ENCODE peak calls at places on chromosome 5, in ten cellular contexts. One of them, this sample, is unnamed.

GRCh38 chr5:34043099-34043876 is at the start of gene C1QTNF3:
- DNase-seq in psoas muscle: no peak
- DNase-seq in fibroblast of lung: peak; percentile 43
- DNase-seq in CD8-positive, alpha-beta T cell: no peak
- DNase-seq in cardiac muscle cell: peak; percentile 8
- DNase-seq in spleen: no peak
- DNase-seq in ovary: peak; percentile 21
- DNase-seq in brain microvascular endothelial cell: no peak
- DNase-seq in uterus: peak; percentile 68
- DNase-seq in CD8-positive, alpha-beta memory T cell: no peak
- DNase-seq in this sample: no peak

GRCh38 chr5:143638654-143639053 is 173.3 kb upstream of the HMHB1 start:
- DNase-seq in psoas muscle: no peak
- DNase-seq in fibroblast of lung: no peak
- DNase-seq in CD8-positive, alpha-beta T cell: no peak
- DNase-seq in cardiac muscle cell: no peak
- DNase-seq in spleen: no peak
- DNase-seq in ovary: no peak
- DNase-seq in brain microvascular endothelial cell: no peak
- DNase-seq in uterus: no peak
- DNase-seq in CD8-positive, alpha-beta memory T cell: no peak
- DNase-seq in this sample: no peak

GRCh38 chr5:116137544-116138378 is 52.9 kb downstream of the COMMD10 start:
- DNase-seq in psoas muscle: no peak
- DNase-seq in fibroblast of lung: peak; percentile 80
- DNase-seq in CD8-positive, alpha-beta T cell: no peak
- DNase-seq in cardiac muscle cell: peak; percentile 74
- DNase-seq in spleen: no peak
- DNase-seq in ovary: no peak
- DNase-seq in brain microvascular endothelial cell: peak; percentile 35
- DNase-seq in uterus: no peak
- DNase-seq in CD8-positive, alpha-beta memory T cell: no peak
- DNase-seq in this sample: no peak

GRCh38 chr5:159412284-159413046 is 82.2 kb upstream of the IL12B start:
- DNase-seq in psoas muscle: no peak
- DNase-seq in fibroblast of lung: no peak
- DNase-seq in CD8-positive, alpha-beta T cell: peak; percentile 50
- DNase-seq in cardiac muscle cell: peak; percentile 32
- DNase-seq in spleen: peak; percentile 78
- DNase-seq in ovary: peak; percentile 15
- DNase-seq in brain microvascular endothelial cell: no peak
- DNase-seq in uterus: no peak
- DNase-seq in CD8-positive, alpha-beta memory T cell: peak; percentile 44
- DNase-seq in this sample: no peak

GRCh38 chr5:81787843-81788242 is 36.9 kb upstream of the SSBP2 start:
- DNase-seq in psoas muscle: no peak
- DNase-seq in fibroblast of lung: peak; percentile 95
- DNase-seq in CD8-positive, alpha-beta T cell: no peak
- DNase-seq in cardiac muscle cell: peak; percentile 91
- DNase-seq in spleen: no peak
- DNase-seq in ovary: peak; percentile 85
- DNase-seq in brain microvascular endothelial cell: peak; percentile 55
- DNase-seq in uterus: peak; percentile 91
- DNase-seq in CD8-positive, alpha-beta memory T cell: no peak
- DNase-seq in this sample: peak; percentile 68

GRCh38 chr5:40687316-40687715 is 7.6 kb downstream of the PTGER4 start:
- DNase-seq in psoas muscle: no peak
- DNase-seq in fibroblast of lung: peak; percentile 24
- DNase-seq in CD8-positive, alpha-beta T cell: no peak
- DNase-seq in cardiac muscle cell: no peak
- DNase-seq in spleen: no peak
- DNase-seq in ovary: no peak
- DNase-seq in brain microvascular endothelial cell: no peak
- DNase-seq in uterus: no peak
- DNase-seq in CD8-positive, alpha-beta memory T cell: no peak
- DNase-seq in this sample: no peak

GRCh38 chr5:103336967-103337366 is 78.4 kb downstream of the MACIR start:
- DNase-seq in psoas muscle: no peak
- DNase-seq in fibroblast of lung: no peak
- DNase-seq in CD8-positive, alpha-beta T cell: no peak
- DNase-seq in cardiac muscle cell: no peak
- DNase-seq in spleen: no peak
- DNase-seq in ovary: no peak
- DNase-seq in brain microvascular endothelial cell: no peak
- DNase-seq in uterus: no peak
- DNase-seq in CD8-positive, alpha-beta memory T cell: no peak
- DNase-seq in this sample: no peak

GRCh38 chr5:57456531-57457135 is 26.0 kb downstream of the ACTBL2 start:
- DNase-seq in psoas muscle: no peak
- DNase-seq in fibroblast of lung: no peak
- DNase-seq in CD8-positive, alpha-beta T cell: no peak
- DNase-seq in cardiac muscle cell: no peak
- DNase-seq in spleen: no peak
- DNase-seq in ovary: no peak
- DNase-seq in brain microvascular endothelial cell: no peak
- DNase-seq in uterus: no peak
- DNase-seq in CD8-positive, alpha-beta memory T cell: no peak
- DNase-seq in this sample: no peak

GRCh38 chr5:113281194-113281593 is 153.6 kb downstream of the TSSK1B start:
- DNase-seq in psoas muscle: no peak
- DNase-seq in fibroblast of lung: no peak
- DNase-seq in CD8-positive, alpha-beta T cell: no peak
- DNase-seq in cardiac muscle cell: no peak
- DNase-seq in spleen: no peak
- DNase-seq in ovary: no peak
- DNase-seq in brain microvascular endothelial cell: peak; percentile 66
- DNase-seq in uterus: no peak
- DNase-seq in CD8-positive, alpha-beta memory T cell: no peak
- DNase-seq in this sample: no peak

GRCh38 chr5:77957-78804 is 13.8 kb upstream of the PLEKHG4B start:
- DNase-seq in psoas muscle: no peak
- DNase-seq in fibroblast of lung: peak; percentile 20
- DNase-seq in CD8-positive, alpha-beta T cell: no peak
- DNase-seq in cardiac muscle cell: peak; percentile 20
- DNase-seq in spleen: peak; percentile 67
- DNase-seq in ovary: no peak
- DNase-seq in brain microvascular endothelial cell: peak; percentile 75
- DNase-seq in uterus: no peak
- DNase-seq in CD8-positive, alpha-beta memory T cell: no peak
- DNase-seq in this sample: no peak

GRCh38 chr5:91591076-91591475 is 208.0 kb upstream of the ARRDC3 start:
- DNase-seq in psoas muscle: no peak
- DNase-seq in fibroblast of lung: no peak
- DNase-seq in CD8-positive, alpha-beta T cell: no peak
- DNase-seq in cardiac muscle cell: no peak
- DNase-seq in spleen: no peak
- DNase-seq in ovary: no peak
- DNase-seq in brain microvascular endothelial cell: no peak
- DNase-seq in uterus: no peak
- DNase-seq in CD8-positive, alpha-beta memory T cell: no peak
- DNase-seq in this sample: no peak

GRCh38 chr5:40717281-40717680 is 37.6 kb downstream of the PTGER4 start:
- DNase-seq in psoas muscle: no peak
- DNase-seq in fibroblast of lung: peak; percentile 78
- DNase-seq in CD8-positive, alpha-beta T cell: no peak
- DNase-seq in cardiac muscle cell: peak; percentile 66
- DNase-seq in spleen: no peak
- DNase-seq in ovary: no peak
- DNase-seq in brain microvascular endothelial cell: no peak
- DNase-seq in uterus: no peak
- DNase-seq in CD8-positive, alpha-beta memory T cell: no peak
- DNase-seq in this sample: no peak

GRCh38 chr5:99614888-99615287 is 686.1 kb upstream of the CHD1 start:
- DNase-seq in psoas muscle: no peak
- DNase-seq in fibroblast of lung: no peak
- DNase-seq in CD8-positive, alpha-beta T cell: no peak
- DNase-seq in cardiac muscle cell: no peak
- DNase-seq in spleen: no peak
- DNase-seq in ovary: no peak
- DNase-seq in brain microvascular endothelial cell: no peak
- DNase-seq in uterus: no peak
- DNase-seq in CD8-positive, alpha-beta memory T cell: no peak
- DNase-seq in this sample: no peak

GRCh38 chr5:1188464-1188863 is 12.9 kb upstream of the SLC6A19 start:
- DNase-seq in psoas muscle: peak; percentile 23
- DNase-seq in fibroblast of lung: no peak
- DNase-seq in CD8-positive, alpha-beta T cell: no peak
- DNase-seq in cardiac muscle cell: no peak
- DNase-seq in spleen: no peak
- DNase-seq in ovary: no peak
- DNase-seq in brain microvascular endothelial cell: no peak
- DNase-seq in uterus: no peak
- DNase-seq in CD8-positive, alpha-beta memory T cell: no peak
- DNase-seq in this sample: no peak

GRCh38 chr5:129724647-129725046 is 23.2 kb upstream of the MINAR2 start:
- DNase-seq in psoas muscle: no peak
- DNase-seq in fibroblast of lung: no peak
- DNase-seq in CD8-positive, alpha-beta T cell: no peak
- DNase-seq in cardiac muscle cell: no peak
- DNase-seq in spleen: no peak
- DNase-seq in ovary: no peak
- DNase-seq in brain microvascular endothelial cell: no peak
- DNase-seq in uterus: no peak
- DNase-seq in CD8-positive, alpha-beta memory T cell: no peak
- DNase-seq in this sample: no peak

GRCh38 chr5:150082889-150083288 is 3.5 kb downstream of the CSF1R start:
- DNase-seq in psoas muscle: no peak
- DNase-seq in fibroblast of lung: no peak
- DNase-seq in CD8-positive, alpha-beta T cell: no peak
- DNase-seq in cardiac muscle cell: no peak
- DNase-seq in spleen: no peak
- DNase-seq in ovary: no peak
- DNase-seq in brain microvascular endothelial cell: no peak
- DNase-seq in uterus: peak; percentile 6
- DNase-seq in CD8-positive, alpha-beta memory T cell: no peak
- DNase-seq in this sample: peak; percentile 31

GRCh38 chr5:2910401-2911175 is 159.1 kb upstream of the IRX2 start:
- DNase-seq in psoas muscle: no peak
- DNase-seq in fibroblast of lung: no peak
- DNase-seq in CD8-positive, alpha-beta T cell: no peak
- DNase-seq in cardiac muscle cell: no peak
- DNase-seq in spleen: no peak
- DNase-seq in ovary: no peak
- DNase-seq in brain microvascular endothelial cell: no peak
- DNase-seq in uterus: no peak
- DNase-seq in CD8-positive, alpha-beta memory T cell: no peak
- DNase-seq in this sample: no peak

GRCh38 chr5:126365446-126366198 is 57.6 kb upstream of the GRAMD2B start:
- DNase-seq in psoas muscle: no peak
- DNase-seq in fibroblast of lung: peak; percentile 79
- DNase-seq in CD8-positive, alpha-beta T cell: no peak
- DNase-seq in cardiac muscle cell: peak; percentile 66
- DNase-seq in spleen: no peak
- DNase-seq in ovary: no peak
- DNase-seq in brain microvascular endothelial cell: no peak
- DNase-seq in uterus: no peak
- DNase-seq in CD8-positive, alpha-beta memory T cell: no peak
- DNase-seq in this sample: no peak
- H3K27ac ChIP-seq in psoas muscle: no peak overlapping the region
- H3K27ac ChIP-seq in fibroblast of lung: no peak overlapping the region
- H3K27ac ChIP-seq in CD8-positive, alpha-beta T cell: no peak overlapping the region
- H3K27ac ChIP-seq in cardiac muscle cell: no peak overlapping the region
- H3K27ac ChIP-seq in spleen: no peak overlapping the region
- H3K27ac ChIP-seq in ovary: no peak overlapping the region
- H3K27ac ChIP-seq in brain microvascular endothelial cell: no peak overlapping the region
- H3K27ac ChIP-seq in uterus: no peak overlapping the region
- H3K27ac ChIP-seq in CD8-positive, alpha-beta memory T cell: no peak overlapping the region
- H3K27ac ChIP-seq in this sample: no peak overlapping the region

DNA sequence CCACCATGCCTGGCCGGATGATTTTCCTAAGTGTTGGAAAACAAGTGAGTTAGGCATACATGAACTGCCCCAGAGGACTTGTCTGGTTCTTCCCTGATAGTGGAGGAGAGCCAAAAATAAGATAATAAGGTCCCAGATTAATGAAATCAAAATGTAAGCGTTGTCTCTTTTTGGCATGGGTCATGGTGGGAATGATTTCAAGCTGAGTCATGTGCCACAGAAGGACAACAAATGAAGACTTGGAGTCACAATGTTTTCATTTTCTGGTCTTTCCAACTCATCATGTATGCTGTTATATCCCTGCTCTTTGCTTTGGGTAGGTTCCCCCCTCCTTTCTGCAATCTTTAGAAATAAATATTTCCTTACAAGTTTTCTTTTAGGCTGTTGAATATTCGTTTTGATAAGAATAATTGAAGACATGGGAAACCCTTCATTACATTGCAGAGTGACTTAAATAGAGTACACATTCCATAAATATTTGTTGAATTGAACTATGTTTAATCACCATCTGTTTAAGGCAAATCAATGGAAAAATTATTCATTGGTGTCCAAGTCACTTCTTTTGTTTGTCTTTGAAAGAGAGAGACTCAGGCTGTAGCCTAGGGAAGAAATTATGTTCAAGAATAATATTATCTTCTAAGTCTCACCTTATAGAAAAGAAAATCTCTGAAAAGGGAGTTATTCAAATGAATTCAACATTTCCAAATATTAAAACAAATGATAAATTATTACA is 196.3 kb downstream of the CSNK1G3 start:
- DNase-seq in psoas muscle: no peak
- DNase-seq in fibroblast of lung: peak; percentile 81
- DNase-seq in CD8-positive, alpha-beta T cell: no peak
- DNase-seq in cardiac muscle cell: peak; percentile 81
- DNase-seq in spleen: no peak
- DNase-seq in ovary: no peak
- DNase-seq in brain microvascular endothelial cell: peak; percentile 94
- DNase-seq in uterus: no peak
- DNase-seq in CD8-positive, alpha-beta memory T cell: no peak
- DNase-seq in this sample: no peak
- H3K27ac ChIP-seq in psoas muscle: no peak overlapping the region
- H3K27ac ChIP-seq in fibroblast of lung: peak overlapping the region; percentile 31
- H3K27ac ChIP-seq in CD8-positive, alpha-beta T cell: no peak overlapping the region
- H3K27ac ChIP-seq in cardiac muscle cell: no peak overlapping the region
- H3K27ac ChIP-seq in spleen: no peak overlapping the region
- H3K27ac ChIP-seq in ovary: no peak overlapping the region
- H3K27ac ChIP-seq in brain microvascular endothelial cell: peak overlapping the region; percentile 87
- H3K27ac ChIP-seq in uterus: no peak overlapping the region
- H3K27ac ChIP-seq in CD8-positive, alpha-beta memory T cell: no peak overlapping the region
- H3K27ac ChIP-seq in this sample: no peak overlapping the region

GRCh38 chr5:147234825-147235635 is at the start of gene STK32A:
- DNase-seq in psoas muscle: peak; percentile 81
- DNase-seq in fibroblast of lung: peak; percentile 10
- DNase-seq in CD8-positive, alpha-beta T cell: no peak
- DNase-seq in cardiac muscle cell: peak; percentile 25
- DNase-seq in spleen: no peak
- DNase-seq in ovary: peak; percentile 59
- DNase-seq in brain microvascular endothelial cell: no peak
- DNase-seq in uterus: peak; percentile 36
- DNase-seq in CD8-positive, alpha-beta memory T cell: no peak
- DNase-seq in this sample: no peak
- H3K27ac ChIP-seq in psoas muscle: no peak within 1 kb of the TSS
- H3K27ac ChIP-seq in fibroblast of lung: no peak within 1 kb of the TSS
- H3K27ac ChIP-seq in CD8-positive, alpha-beta T cell: no peak within 1 kb of the TSS
- H3K27ac ChIP-seq in cardiac muscle cell: no peak within 1 kb of the TSS
- H3K27ac ChIP-seq in spleen: no peak within 1 kb of the TSS
- H3K27ac ChIP-seq in ovary: peak within 1 kb of the TSS; percentile 88
- H3K27ac ChIP-seq in brain microvascular endothelial cell: no peak within 1 kb of the TSS
- H3K27ac ChIP-seq in uterus: peak within 1 kb of the TSS; percentile 49
- H3K27ac ChIP-seq in CD8-positive, alpha-beta memory T cell: no peak within 1 kb of the TSS
- H3K27ac ChIP-seq in this sample: peak within 1 kb of the TSS; percentile 73

DNA sequence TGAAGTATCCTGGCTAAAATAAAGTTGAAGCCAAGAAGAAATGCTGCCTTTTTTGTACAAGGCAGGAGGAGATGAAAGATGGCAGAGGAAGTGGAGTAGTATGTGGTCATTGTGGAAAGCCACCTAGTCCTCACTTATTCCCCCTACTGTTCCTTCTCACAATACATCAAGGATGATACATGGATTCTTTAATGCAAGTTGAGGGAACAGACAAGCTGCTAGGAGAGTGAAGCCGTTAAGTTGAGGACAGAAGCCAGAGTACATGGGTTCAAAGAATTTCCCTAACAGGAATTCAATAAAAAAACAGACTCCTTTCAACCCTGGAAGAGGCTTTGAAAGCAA is 73.8 kb downstream of the MRPS27 start:
- DNase-seq in psoas muscle: no peak
- DNase-seq in fibroblast of lung: no peak
- DNase-seq in CD8-positive, alpha-beta T cell: no peak
- DNase-seq in cardiac muscle cell: no peak
- DNase-seq in spleen: no peak
- DNase-seq in ovary: no peak
- DNase-seq in brain microvascular endothelial cell: peak; percentile 25
- DNase-seq in uterus: no peak
- DNase-seq in CD8-positive, alpha-beta memory T cell: no peak
- DNase-seq in this sample: no peak
- H3K27ac ChIP-seq in psoas muscle: peak overlapping the region; percentile 44
- H3K27ac ChIP-seq in fibroblast of lung: no peak overlapping the region
- H3K27ac ChIP-seq in CD8-positive, alpha-beta T cell: no peak overlapping the region
- H3K27ac ChIP-seq in cardiac muscle cell: peak overlapping the region; percentile 81
- H3K27ac ChIP-seq in spleen: no peak overlapping the region
- H3K27ac ChIP-seq in ovary: peak overlapping the region; percentile 71
- H3K27ac ChIP-seq in brain microvascular endothelial cell: peak overlapping the region; percentile 51
- H3K27ac ChIP-seq in uterus: peak overlapping the region; percentile 89
- H3K27ac ChIP-seq in CD8-positive, alpha-beta memory T cell: no peak overlapping the region
- H3K27ac ChIP-seq in this sample: peak overlapping the region; percentile 91